ENCODE peak calls at places on chromosomes 1 and 21, in five cellular contexts. W is astrocyte of the spinal cord, C is AG10803, H is spleen, Y is GM10248. I is an unnamed sample.

GRCh38 chr1:244204004-244204403 is 152.9 kb downstream of the ZBTB18 start:
- DNase-seq in W (no peak), C (no peak), H (no peak), Y (no peak), I (no peak)

GRCh38 chr1:169193191-169193850 is 86.8 kb downstream of the ATP1B1 start:
- DNase-seq in W (no peak), C (peak), H (no peak), Y (no peak), I (no peak)

GRCh38 chr1:27346991-27347627 is 5.3 kb downstream of the SYTL1 start:
- DNase-seq in W (no peak), C (no peak), H (no peak), Y (no peak), I (no peak)

GRCh38 chr1:90579212-90579802 is 137.8 kb downstream of the BARHL2 start:
- DNase-seq in W (peak), C (peak), H (no peak), Y (peak), I (peak)

GRCh38 chr21:35622612-35623011 is 437.7 kb downstream of the SETD4 start:
- DNase-seq in W (no peak), C (no peak), H (no peak), Y (no peak), I (no peak)

GRCh38 chr1:87144546-87144945 is 184.1 kb upstream of the LMO4 start:
- DNase-seq in W (no peak), C (no peak), H (no peak), Y (no peak), I (no peak)

GRCh38 chr1:119988316-119989067 is 81.0 kb downstream of the NOTCH2 start:
- DNase-seq in W (peak), C (no peak), H (no peak), Y (peak), I (no peak)

GRCh38 chr1:207495816-207496792 is at the start of gene CR1:
- DNase-seq in W (no peak), C (no peak), H (peak), Y (peak), I (no peak)

GRCh38 chr1:87968259-87968955 is 639.7 kb downstream of the LMO4 start:
- DNase-seq in W (peak), C (peak), H (no peak), Y (no peak), I (peak)

GRCh38 chr1:155261888-155262673 is at the start of gene SCAMP3:
- DNase-seq in W (peak), C (peak), H (peak), Y (peak), I (peak)

GRCh38 chr1:6127587-6128163 is 52.4 kb downstream of the CHD5 start:
- DNase-seq in W (peak), C (peak), H (peak), Y (peak), I (peak)

GRCh38 chr1:94055459-94056122 is 65.4 kb downstream of the ABCA4 start:
- DNase-seq in W (no peak), C (peak), H (no peak), Y (no peak), I (peak)

GRCh38 chr1:205936846-205937707 is 6.2 kb downstream of the SLC26A9 start:
- DNase-seq in W (peak), C (peak), H (no peak), Y (no peak), I (peak)

GRCh38 chr1:94669213-94669612 is 127.7 kb upstream of the F3 start:
- DNase-seq in W (no peak), C (no peak), H (no peak), Y (no peak), I (peak)

GRCh38 chr1:22749919-22750670 is 39.5 kb downstream of the EPHB2 start:
- DNase-seq in W (peak), C (peak), H (no peak), Y (no peak), I (peak)

GRCh38 chr21:34887729-34888568 is 161.2 kb downstream of the RUNX1 start:
- DNase-seq in W (peak), C (peak), H (peak), Y (peak), I (peak)

GRCh38 chr1:235984041-235984820 is 80.7 kb downstream of the NID1 start:
- DNase-seq in W (peak), C (peak), H (no peak), Y (no peak), I (peak)

GRCh38 chr1:244660595-244660994 is 7.7 kb downstream of the DESI2 start:
- DNase-seq in W (no peak), C (no peak), H (no peak), Y (no peak), I (no peak)

GRCh38 chr1:173903827-173904226 is 13.3 kb downstream of the SERPINC1 start:
- DNase-seq in W (no peak), C (no peak), H (no peak), Y (no peak), I (no peak)

GRCh38 chr1:113226118-113226517 is 153.1 kb downstream of the LRIG2 start:
- DNase-seq in W (peak), C (no peak), H (no peak), Y (peak), I (no peak)

GRCh38 chr1:9234223-9235122 is at the start of gene H6PD:
- DNase-seq in W (peak), C (peak), H (peak), Y (peak), I (peak)

DNA sequence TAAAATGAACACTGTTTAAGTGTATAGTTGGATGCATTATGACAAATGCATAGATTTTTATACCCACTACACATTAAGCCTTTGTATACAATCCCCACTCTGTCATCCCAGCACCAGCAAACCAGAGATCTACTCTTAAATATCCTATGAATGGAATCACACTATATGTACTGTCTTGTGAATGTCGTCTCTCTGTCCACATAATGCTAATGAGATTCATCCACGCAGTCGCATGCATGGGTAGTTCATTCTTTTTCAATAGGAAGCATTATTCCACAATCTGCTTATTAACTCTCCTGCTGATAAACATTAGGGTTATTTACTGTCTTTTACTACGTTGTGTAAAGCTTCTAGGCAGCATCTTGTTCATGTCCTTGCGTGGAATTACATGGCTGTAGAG is 892.3 kb downstream of the LTN1 start:
- DNase-seq in W (no peak), C (no peak), H (no peak), Y (no peak), I (no peak)
- TF ChIP-seq CTCF in W (no peak), C (no peak), H (no peak), Y (no peak), I (no peak)

GRCh38 chr1:114758251-114758832 is 558 bp upstream of the CSDE1 start:
- DNase-seq in W (peak), C (no peak), H (no peak), Y (no peak), I (peak)

GRCh38 chr1:114756949-114757454 is 782 bp downstream of the CSDE1 start:
- DNase-seq in W (peak), C (peak), H (peak), Y (no peak), I (no peak)

GRCh38 chr1:114755006-114755936 is 2.5 kb downstream of the CSDE1 start:
- DNase-seq in W (no peak), C (peak), H (no peak), Y (no peak), I (no peak)

GRCh38 chr1:114757455-114758250 is at the start of gene CSDE1:
- DNase-seq in W (peak), C (peak), H (peak), Y (peak), I (peak)

DNA sequence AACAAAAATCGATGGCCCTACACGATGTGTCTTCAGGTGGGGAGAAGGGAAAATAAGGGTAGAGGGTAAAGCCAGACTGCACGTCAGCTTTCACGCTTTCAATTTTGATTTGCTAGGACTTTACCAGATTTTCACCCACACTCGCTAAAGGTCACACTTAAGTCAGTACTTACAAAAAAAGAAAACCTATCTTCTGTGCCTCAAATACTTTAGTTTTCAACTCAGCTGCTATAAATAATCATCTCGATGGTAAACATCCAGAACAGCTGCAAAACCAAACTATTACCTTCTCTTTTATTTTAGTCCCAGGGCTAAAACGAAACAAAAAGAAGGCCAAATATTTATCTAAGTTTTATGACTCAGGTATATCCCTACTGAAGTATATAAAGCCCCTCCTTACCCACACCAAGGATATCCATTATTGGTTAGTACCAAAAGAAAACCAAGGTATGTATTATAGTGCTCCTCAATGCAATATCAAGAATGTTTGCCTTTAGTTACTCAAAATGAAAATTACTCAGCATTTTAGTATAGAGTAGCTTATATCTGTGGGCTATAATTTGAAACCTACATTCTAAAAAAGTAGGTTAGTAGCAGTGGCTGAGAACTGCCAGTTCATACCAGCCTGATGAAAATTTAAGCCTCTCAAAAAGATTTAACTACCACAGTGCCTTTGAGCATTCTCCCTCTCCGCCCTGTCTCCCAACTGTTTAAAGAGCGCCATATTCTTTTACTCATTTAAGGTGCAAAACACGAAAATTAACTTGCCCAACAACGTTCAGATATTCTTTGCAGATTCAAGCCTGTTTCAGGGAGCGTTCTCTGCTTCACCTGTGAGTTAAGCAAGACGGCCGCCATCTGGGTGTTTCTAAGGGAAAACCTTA is 1.5 kb downstream of the CSDE1 start:
- DNase-seq in W (no peak), C (no peak), H (no peak), Y (peak), I (no peak)
- TF ChIP-seq CTCF in W (no peak), C (no peak), H (no peak), Y (no peak), I (no peak)

DNA sequence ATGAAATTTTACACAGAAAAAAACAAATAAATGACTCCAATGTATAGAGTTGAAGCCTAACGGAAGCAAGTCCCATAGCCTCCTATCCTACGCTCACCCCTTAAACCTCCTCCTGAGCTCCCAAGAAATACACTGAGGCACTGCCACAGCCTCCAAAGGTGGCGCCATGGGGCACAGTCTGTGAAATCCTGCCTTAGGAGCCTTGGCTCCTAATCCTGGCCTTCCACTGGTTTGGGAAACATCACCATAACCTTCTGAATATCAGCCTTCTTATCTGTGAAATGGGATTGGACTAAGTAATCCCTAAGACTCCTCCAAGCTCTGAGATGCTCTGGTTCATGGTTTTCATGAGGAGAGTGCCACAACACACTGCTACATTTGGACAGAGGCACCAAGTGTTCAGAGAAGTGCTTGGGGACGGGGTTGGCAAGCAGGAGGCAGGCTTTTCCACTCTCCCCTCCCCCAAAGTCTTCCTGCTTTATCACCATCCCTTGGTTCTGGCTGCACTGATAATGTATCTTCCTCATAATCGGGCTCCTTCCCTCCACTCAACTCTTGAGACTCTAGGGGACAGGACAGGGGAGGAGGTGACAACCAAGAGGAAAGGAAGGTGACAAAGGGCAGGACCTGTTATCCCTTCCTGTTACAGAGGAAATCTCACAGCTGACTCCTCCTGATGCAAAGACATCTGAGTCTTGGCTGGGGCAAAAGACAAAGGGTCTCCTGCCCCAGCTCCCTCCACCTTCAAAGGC is 2.7 kb downstream of the SLAMF7 start:
- DNase-seq in W (no peak), C (no peak), H (no peak), Y (no peak), I (no peak)
- TF ChIP-seq CTCF in W (no peak), C (no peak), H (no peak), Y (peak), I (no peak)

GRCh38 chr21:45443595-45444181 is 38.7 kb downstream of the COL18A1 start:
- DNase-seq in W (no peak), C (no peak), H (peak), Y (no peak), I (no peak)
- TF ChIP-seq CTCF in W (peak), C (peak), H (no peak), Y (peak), I (peak)

DNA sequence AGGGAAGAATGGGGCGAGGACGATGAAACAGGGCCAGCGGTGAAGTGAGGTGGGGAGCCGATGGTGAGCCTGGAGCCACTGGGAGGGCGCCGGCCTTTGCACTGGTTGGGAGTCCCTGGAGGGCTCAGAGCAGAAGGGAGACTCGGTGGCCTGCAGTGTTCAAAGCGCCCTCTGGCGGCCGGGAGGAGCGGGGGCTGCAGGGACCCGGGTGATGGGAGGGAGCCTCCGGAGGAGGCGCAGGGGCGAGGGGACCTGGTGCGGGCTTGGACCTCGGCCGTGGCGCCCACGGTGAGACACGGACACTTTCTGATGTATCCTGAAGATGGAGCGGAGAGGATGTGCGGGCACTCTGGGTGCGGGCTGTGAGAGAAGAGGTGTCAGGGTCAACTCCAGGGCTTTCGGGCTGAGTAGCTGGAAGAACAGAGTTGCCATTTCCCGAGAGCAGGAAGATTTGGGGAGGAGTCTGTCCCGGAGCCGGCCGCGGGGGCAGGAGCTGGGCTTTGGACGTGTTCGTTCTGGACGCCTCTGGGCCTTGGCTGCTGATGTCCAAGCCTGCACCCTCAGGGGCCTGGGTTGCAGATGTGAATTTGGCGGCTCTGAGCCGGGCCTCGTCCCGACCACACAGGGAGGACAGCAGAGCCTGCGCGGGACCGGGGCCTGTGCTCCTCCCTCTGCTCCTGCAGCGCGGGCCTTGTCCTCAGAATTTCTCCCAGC is 29.7 kb downstream of the HEYL start:
- DNase-seq in W (peak), C (peak), H (peak), Y (peak), I (peak)
- TF ChIP-seq CTCF in W (peak), C (peak), H (no peak), Y (peak), I (peak)

DNA sequence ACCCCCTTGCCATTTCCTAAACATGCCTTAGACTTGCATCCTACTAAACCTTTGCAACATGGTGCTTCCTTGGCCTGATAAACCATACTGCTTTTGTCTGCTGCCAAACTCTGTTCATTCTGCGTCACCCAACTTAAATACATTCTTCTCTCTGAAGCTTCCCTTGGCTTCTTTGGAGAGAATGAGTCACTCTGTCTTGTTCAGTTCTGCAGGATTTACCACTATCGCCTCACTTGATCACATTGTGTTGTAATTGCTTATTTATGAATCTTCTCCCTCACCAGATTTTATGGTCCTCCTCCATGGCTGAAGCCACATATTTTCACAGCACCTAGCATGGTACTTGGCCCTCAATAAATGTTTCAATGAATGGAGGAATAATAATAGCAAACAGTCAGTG is 21.7 kb upstream of the TUT4 start:
- DNase-seq in W (peak), C (peak), H (no peak), Y (no peak), I (peak)
- TF ChIP-seq CTCF in W (no peak), C (no peak), H (no peak), Y (no peak), I (no peak)

DNA sequence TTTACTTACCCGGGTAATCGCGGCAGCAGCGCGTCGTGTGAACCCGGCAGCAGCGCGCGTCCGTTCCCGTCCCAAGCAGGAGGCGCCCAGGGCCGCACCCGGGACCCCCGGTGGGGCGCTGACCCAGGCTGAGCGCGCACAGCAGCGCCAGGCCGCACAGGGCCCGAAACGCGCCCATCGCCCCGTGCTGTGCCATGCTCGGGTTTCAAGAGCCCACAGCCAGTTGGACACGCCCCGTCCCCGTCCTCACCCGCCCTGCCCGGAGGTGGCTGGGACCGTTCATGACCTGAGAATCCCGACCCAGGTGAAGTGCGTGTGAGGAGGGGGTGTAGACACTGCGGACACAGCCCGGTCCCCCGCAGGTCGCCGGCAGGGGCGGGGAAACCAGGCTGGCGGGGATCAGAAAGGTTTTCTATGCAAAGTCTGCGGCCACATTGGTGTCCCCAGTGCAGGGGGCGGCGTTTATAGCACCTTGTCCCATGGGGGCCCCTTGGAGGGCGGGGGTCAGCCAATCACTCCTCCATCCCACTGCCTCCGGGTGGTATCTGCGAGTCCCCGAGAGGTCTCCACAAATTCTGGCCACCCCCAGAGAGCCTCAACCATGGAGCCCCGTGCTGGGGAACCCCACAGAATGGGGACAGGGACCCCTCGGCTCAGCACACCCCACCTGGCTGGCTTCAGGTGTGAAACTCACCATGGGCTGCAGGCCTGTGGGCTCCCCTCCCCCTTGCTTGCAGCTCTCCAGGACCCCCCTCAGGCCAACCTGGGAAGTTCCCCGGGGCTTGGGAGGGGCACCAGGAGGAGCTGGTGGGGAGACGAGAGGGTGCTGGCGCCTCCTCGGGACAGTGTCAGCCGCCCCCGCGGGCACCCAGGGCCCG is at the start of gene TNFRSF18:
- DNase-seq in W (peak), C (no peak), H (peak), Y (peak), I (no peak)
- TF ChIP-seq CTCF in W (peak), C (no peak), H (no peak), Y (no peak), I (peak)

I was measured in HFFc6.